ENCODE peak calls at places on chromosomes 11 and 22, in nine cellular contexts. N is left ventricle myocardium inferior; H is HCT116; K is C1 segment of cervical spinal cord; U is stimulated activated CD4-positive, alpha-beta T cell treated with anti-CD3 and anti-CD28 coated beads, TNF-alpha, amount 100 ng/mL, for 24 hours; B is HS-5; Y is OCI-LY7; J is heart left ventricle; E is NCI-H1092. Z is an unnamed sample.

GRCh38 chr11:9533736-9534473 is 39.6 kb upstream of the WEE1 start:
- DNase-seq in N (no peak), H (no peak), K (no peak), U (no peak), B (no peak), Y (no peak), J (no peak), E (no peak), Z (no peak)

GRCh38 chr22:16937811-16938210 is 70.2 kb downstream of the GAB4 start:
- DNase-seq in N (no peak), H (no peak), K (no peak), U (no peak), B (no peak), Y (no peak), J (no peak), E (no peak), Z (no peak)

GRCh38 chr22:38699784-38700183 is 959 bp downstream of the JOSD1 start:
- DNase-seq in N (no peak), H (no peak), K (no peak), U (no peak), B (no peak), Y (no peak), J (no peak), E (no peak), Z (no peak)

GRCh38 chr22:25509391-25509791 is 55.1 kb upstream of the GRK3 start:
- DNase-seq in N (no peak), H (no peak), K (no peak), U (no peak), B (no peak), Y (no peak), J (no peak), E (no peak), Z (no peak)

GRCh38 chr22:45742866-45743450 is 71.3 kb downstream of the ATXN10 start:
- DNase-seq in N (no peak), H (no peak), K (no peak), U (no peak), B (peak), Y (no peak), J (no peak), E (no peak), Z (no peak)

GRCh38 chr11:25515576-25515975 is 816.4 kb upstream of the ANO3 start:
- DNase-seq in N (no peak), H (no peak), K (no peak), U (no peak), B (no peak), Y (no peak), J (no peak), E (no peak), Z (no peak)

GRCh38 chr22:49763696-49764095 is 64.0 kb downstream of the BRD1 start:
- DNase-seq in N (no peak), H (no peak), K (no peak), U (no peak), B (no peak), Y (no peak), J (peak), E (no peak), Z (no peak)

GRCh38 chr22:44583076-44583760 is 85.2 kb upstream of the RTL6 start:
- DNase-seq in N (peak), H (no peak), K (no peak), U (no peak), B (no peak), Y (no peak), J (peak), E (no peak), Z (no peak)

GRCh38 chr11:132300283-132300682 is 929.9 kb downstream of the NTM start:
- DNase-seq in N (no peak), H (no peak), K (no peak), U (no peak), B (no peak), Y (no peak), J (no peak), E (no peak), Z (no peak)

GRCh38 chr11:10294289-10294953 is 402 bp upstream of the SBF2 start:
- DNase-seq in N (peak), H (no peak), K (no peak), U (no peak), B (no peak), Y (no peak), J (peak), E (no peak), Z (peak)

GRCh38 chr22:50727678-50728522 is 10.1 kb upstream of the ACR start:
- DNase-seq in N (peak), H (no peak), K (no peak), U (no peak), B (no peak), Y (no peak), J (peak), E (no peak), Z (no peak)

GRCh38 chr11:36333897-36334296 is 37.8 kb downstream of the PRR5L start:
- DNase-seq in N (no peak), H (peak), K (no peak), U (no peak), B (no peak), Y (peak), J (no peak), E (no peak), Z (peak)

GRCh38 chr22:45192701-45193187 is 29.0 kb downstream of the NUP50 start:
- DNase-seq in N (no peak), H (no peak), K (no peak), U (no peak), B (no peak), Y (no peak), J (no peak), E (no peak), Z (no peak)

GRCh38 chr11:103234974-103235373 is 125.7 kb downstream of the DYNC2H1 start:
- DNase-seq in N (no peak), H (no peak), K (no peak), U (no peak), B (no peak), Y (no peak), J (no peak), E (no peak), Z (no peak)

GRCh38 chr11:85815186-85815911 is 4.4 kb upstream of the SYTL2 start:
- DNase-seq in N (no peak), H (no peak), K (no peak), U (no peak), B (peak), Y (no peak), J (no peak), E (no peak), Z (no peak)

GRCh38 chr11:35045219-35045819 is 93.7 kb upstream of the CD44 start:
- DNase-seq in N (no peak), H (no peak), K (no peak), U (peak), B (no peak), Y (no peak), J (no peak), E (no peak), Z (no peak)

GRCh38 chr22:27985323-27986275 is 66.5 kb upstream of the PITPNB start:
- DNase-seq in N (no peak), H (no peak), K (no peak), U (no peak), B (no peak), Y (peak), J (no peak), E (no peak), Z (peak)

GRCh38 chr22:49010086-49010863 is 817.4 kb downstream of the BRD1 start:
- DNase-seq in N (no peak), H (no peak), K (no peak), U (no peak), B (no peak), Y (no peak), J (no peak), E (no peak), Z (peak)

GRCh38 chr22:36056980-36057379 is 28.4 kb upstream of the RBFOX2 start:
- DNase-seq in N (no peak), H (no peak), K (no peak), U (no peak), B (peak), Y (no peak), J (no peak), E (no peak), Z (no peak)

GRCh38 chr11:70207531-70208131 is 4.5 kb downstream of the FADD start:
- DNase-seq in N (no peak), H (no peak), K (no peak), U (no peak), B (no peak), Y (no peak), J (no peak), E (no peak), Z (no peak)

GRCh38 chr11:9273430-9274336 is 8.5 kb upstream of the DENND5A start:
- DNase-seq in N (no peak), H (no peak), K (no peak), U (no peak), B (peak), Y (no peak), J (no peak), E (no peak), Z (no peak)

GRCh38 chr22:22752556-22753477 is 108.4 kb downstream of the GGTLC2 start:
- DNase-seq in N (no peak), H (no peak), K (no peak), U (no peak), B (no peak), Y (peak), J (no peak), E (no peak), Z (no peak)

GRCh38 chr22:37681001-37681424 is 5.1 kb upstream of the NOL12 start:
- DNase-seq in N (no peak), H (no peak), K (no peak), U (no peak), B (peak), Y (no peak), J (no peak), E (no peak), Z (no peak)

GRCh38 chr11:20647976-20648565 is 21.3 kb upstream of the NELL1 start:
- DNase-seq in N (no peak), H (peak), K (no peak), U (peak), B (peak), Y (peak), J (no peak), E (peak), Z (peak)

GRCh38 chr11:61701298-61701993 is 21.3 kb downstream of the DAGLA start:
- DNase-seq in N (no peak), H (peak), K (no peak), U (no peak), B (no peak), Y (peak), J (no peak), E (peak), Z (peak)

GRCh38 chr11:12757416-12757815 is 83.2 kb downstream of the TEAD1 start:
- DNase-seq in N (no peak), H (no peak), K (no peak), U (no peak), B (no peak), Y (no peak), J (no peak), E (no peak), Z (no peak)

GRCh38 chr11:128246364-128247234 is 340.8 kb downstream of the ETS1 start:
- DNase-seq in N (no peak), H (no peak), K (no peak), U (no peak), B (no peak), Y (no peak), J (no peak), E (no peak), Z (peak)

GRCh38 chr11:66476841-66477251 is 3.4 kb upstream of the DPP3 start:
- DNase-seq in N (no peak), H (no peak), K (no peak), U (no peak), B (no peak), Y (no peak), J (no peak), E (no peak), Z (peak)

GRCh38 chr11:26830757-26831156 is 108.9 kb upstream of the SLC5A12 start:
- DNase-seq in N (no peak), H (no peak), K (no peak), U (no peak), B (no peak), Y (no peak), J (no peak), E (no peak), Z (no peak)

GRCh38 chr11:72685560-72686480 is 11.6 kb upstream of the PDE2A start:
- DNase-seq in N (peak), H (no peak), K (no peak), U (no peak), B (no peak), Y (no peak), J (peak), E (no peak), Z (no peak)

Z was measured in SK-N-DZ.